ENCODE peak calls at places on chromosome 14, in five cellular contexts. L, F, Q, T and O are unnamed samples.

GRCh38 chr14:37329189-37330001 is 131.7 kb downstream of the MIPOL1 start:
- DNase-seq in Q (no peak), T (peak), L (no peak), F (no peak), O (no peak)

GRCh38 chr14:96252323-96253052 is 3.5 kb upstream of the BDKRB1 start:
- DNase-seq in L (no peak), F (no peak), Q (no peak), T (no peak), O (no peak)

GRCh38 chr14:104586832-104587620 is 7.5 kb downstream of the C14orf180 start:
- DNase-seq in L (no peak), F (no peak), Q (no peak), T (no peak), O (no peak)

GRCh38 chr14:68369289-68369925 is 423.5 kb downstream of the ZFP36L1 start:
- DNase-seq in Q (no peak), T (no peak), F (no peak), L (no peak), O (no peak)

GRCh38 chr14:43135877-43136411 is 1371.1 kb downstream of the FSCB start:
- DNase-seq in T (no peak), Q (no peak), F (no peak), L (no peak), O (no peak)

GRCh38 chr14:95817271-95817670 is 59.4 kb upstream of the TUNAR start:
- DNase-seq in Q (no peak), T (no peak), L (no peak), F (no peak), O (no peak)

GRCh38 chr14:58390830-58391229 is 4.9 kb upstream of the TOMM20L start:
- DNase-seq in Q (no peak), T (no peak), L (no peak), F (no peak), O (no peak)

GRCh38 chr14:106811167-106811566 is 1284.8 kb downstream of the TMEM121 start:
- DNase-seq in F (no peak), L (no peak), T (no peak), Q (no peak), O (no peak)

GRCh38 chr14:79285263-79285662 is 926.0 kb downstream of the DIO2 start:
- DNase-seq in Q (no peak), L (no peak), F (no peak), T (no peak), O (no peak)

GRCh38 chr14:34463598-34463961 is 1.5 kb upstream of the SPTSSA start:
- DNase-seq in T (no peak), F (no peak), Q (no peak), L (no peak), O (no peak)